ENCODE peak calls at places on chromosomes 5 and 9, in seven cellular contexts. F is Ammon's horn; H is stimulated activated CD4-positive, alpha-beta T cell treated with anti-CD3 and anti-CD28 coated beads, Interleukin-1b, Interleukin-23, amount 100 ng/mL, for 24 hours; U is activated naive CD4-positive, alpha-beta T cell; G is H54; A is RPMI7951; Z is T47D. M is an unnamed sample.

GRCh38 chr9:133199648-133200321 is 9.3 kb downstream of the OBP2B start:
- DNase-seq in F (no peak), H (peak; percentile 22), U (peak; percentile 46), G (no peak), A (no peak), Z (no peak), M (no peak)

GRCh38 chr9:34996905-34997279 is 7.3 kb downstream of the DNAJB5 start:
- DNase-seq in F (no peak), H (no peak), U (no peak), G (no peak), A (no peak), Z (no peak), M (no peak)

GRCh38 chr5:173743641-173744343 is 127.3 kb upstream of the BOD1 start:
- DNase-seq in F (no peak), H (no peak), U (no peak), G (no peak), A (no peak), Z (no peak), M (no peak)

GRCh38 chr9:75451505-75451904 is 363.2 kb downstream of the OSTF1 start:
- DNase-seq in F (no peak), H (no peak), U (no peak), G (no peak), A (no peak), Z (no peak), M (no peak)

GRCh38 chr9:124202447-124202971 is 55.2 kb upstream of the NEK6 start:
- DNase-seq in F (peak; percentile 77), H (peak; percentile 87), U (no peak), G (no peak), A (peak; percentile 17), Z (no peak), M (no peak)

GRCh38 chr9:136151214-136151804 is 32.6 kb upstream of the TMEM250 start:
- DNase-seq in F (no peak), H (no peak), U (no peak), G (no peak), A (no peak), Z (no peak), M (no peak)

GRCh38 chr5:93831449-93831848 is 90.0 kb upstream of the POU5F2 start:
- DNase-seq in F (no peak), H (no peak), U (no peak), G (peak; percentile 30), A (peak; percentile 77), Z (no peak), M (no peak)

GRCh38 chr9:127746959-127747569 is 12.0 kb upstream of the TOR2A start:
- DNase-seq in F (no peak), H (no peak), U (peak; percentile 14), G (no peak), A (no peak), Z (no peak), M (no peak)

GRCh38 chr5:108259306-108259705 is 122.6 kb downstream of the FBXL17 start:
- DNase-seq in F (no peak), H (no peak), U (no peak), G (no peak), A (no peak), Z (no peak), M (no peak)

GRCh38 chr5:50751064-50751657 is 84.7 kb downstream of the PARP8 start:
- DNase-seq in F (peak; percentile 43), H (no peak), U (no peak), G (no peak), A (peak; percentile 44), Z (peak; percentile 74), M (peak; percentile 5)

GRCh38 chr5:59712836-59713487 is 180.6 kb downstream of the PDE4D start:
- DNase-seq in F (no peak), H (no peak), U (no peak), G (no peak), A (no peak), Z (peak; percentile 62), M (no peak)

GRCh38 chr5:329106-329757 is 7.7 kb downstream of the AHRR start:
- DNase-seq in F (no peak), H (no peak), U (no peak), G (no peak), A (peak; percentile 38), Z (no peak), M (no peak)

GRCh38 chr9:94768766-94769165 is 42.3 kb downstream of the AOPEP start:
- DNase-seq in F (no peak), H (no peak), U (no peak), G (no peak), A (no peak), Z (no peak), M (no peak)

GRCh38 chr9:18261143-18261542 is 212.8 kb upstream of the ADAMTSL1 start:
- DNase-seq in F (no peak), H (no peak), U (no peak), G (no peak), A (no peak), Z (no peak), M (no peak)

GRCh38 chr5:56078675-56079500 is 84.1 kb upstream of the IL6ST start:
- DNase-seq in F (no peak), H (no peak), U (no peak), G (no peak), A (no peak), Z (no peak), M (no peak)

GRCh38 chr5:35246928-35247644 is 16.8 kb upstream of the PRLR start:
- DNase-seq in F (peak; percentile 64), H (no peak), U (no peak), G (no peak), A (peak; percentile 45), Z (peak; percentile 61), M (peak; percentile 11)

GRCh38 chr9:134637696-134638502 is 3.7 kb upstream of the COL5A1 start:
- DNase-seq in F (no peak), H (no peak), U (no peak), G (no peak), A (peak; percentile 88), Z (no peak), M (no peak)

GRCh38 chr5:69517763-69518212 is 25.2 kb downstream of the OCLN start:
- DNase-seq in F (no peak), H (no peak), U (no peak), G (no peak), A (no peak), Z (peak; percentile 70), M (no peak)

GRCh38 chr5:178106556-178107239 is 6.6 kb upstream of the N4BP3 start:
- DNase-seq in F (no peak), H (no peak), U (no peak), G (no peak), A (no peak), Z (no peak), M (no peak)

GRCh38 chr9:116032683-116033440 is 120.7 kb upstream of the PAPPA start:
- DNase-seq in F (no peak), H (no peak), U (no peak), G (no peak), A (no peak), Z (peak; percentile 18), M (no peak)

GRCh38 chr9:36949470-36949869 is 84.6 kb downstream of the PAX5 start:
- DNase-seq in F (no peak), H (no peak), U (no peak), G (no peak), A (no peak), Z (no peak), M (no peak)

GRCh38 chr9:129493002-129493713 is 127.7 kb downstream of the C9orf50 start:
- DNase-seq in F (no peak), H (no peak), U (no peak), G (no peak), A (no peak), Z (no peak), M (no peak)

GRCh38 chr9:136093995-136094881 is 851 bp downstream of the NACC2 start:
- DNase-seq in F (no peak), H (no peak), U (peak; percentile 52), G (peak; percentile 99), A (peak; percentile 35), Z (peak; percentile 90), M (no peak)

GRCh38 chr5:59169768-59170150 is 586.9 kb downstream of the RAB3C start:
- DNase-seq in F (no peak), H (no peak), U (no peak), G (no peak), A (no peak), Z (no peak), M (no peak)

GRCh38 chr5:69444127-69444754 is 29.3 kb downstream of the MARVELD2 start:
- DNase-seq in F (no peak), H (no peak), U (no peak), G (no peak), A (no peak), Z (no peak), M (no peak)

GRCh38 chr5:68345166-68345565 is 129.6 kb downstream of the PIK3R1 start:
- DNase-seq in F (no peak), H (no peak), U (no peak), G (no peak), A (no peak), Z (no peak), M (no peak)

GRCh38 chr9:100525563-100525962 is 52.3 kb upstream of the CAVIN4 start:
- DNase-seq in F (no peak), H (no peak), U (no peak), G (no peak), A (peak; percentile 7), Z (no peak), M (no peak)

GRCh38 chr9:95057121-95057520 is 260.4 kb downstream of the FANCC start:
- DNase-seq in F (peak; percentile 53), H (no peak), U (no peak), G (no peak), A (no peak), Z (no peak), M (no peak)

GRCh38 chr5:156201793-156202388 is 125.1 kb upstream of the SGCD start:
- DNase-seq in F (peak; percentile 7), H (no peak), U (no peak), G (no peak), A (peak; percentile 0), Z (no peak), M (no peak)

GRCh38 chr5:154923441-154924430 is 14.3 kb downstream of the GEMIN5 start:
- DNase-seq in F (no peak), H (no peak), U (no peak), G (no peak), A (no peak), Z (no peak), M (no peak)

GRCh38 chr9:35140097-35140496 is 21.7 kb upstream of the UNC13B start:
- DNase-seq in F (no peak), H (no peak), U (no peak), G (no peak), A (no peak), Z (no peak), M (no peak)

GRCh38 chr9:134709512-134710270 is 68.1 kb downstream of the COL5A1 start:
- DNase-seq in F (no peak), H (no peak), U (no peak), G (peak; percentile 50), A (peak; percentile 36), Z (no peak), M (no peak)

GRCh38 chr9:124654431-124654830 is 116.7 kb downstream of the NR6A1 start:
- DNase-seq in F (no peak), H (no peak), U (no peak), G (no peak), A (no peak), Z (no peak), M (no peak)

M was measured in substantia nigra.